ENCODE peak calls at places on chromosomes 11 and 22, in five cellular contexts. U is OCI-LY7; Z is psoas muscle; E is CD8-positive, alpha-beta memory T cell; F is GM23248. K is an unnamed sample. For H3K4me1, the result is how much of the 10 kb centered on the place peaks cover.

GRCh38 chr11:15988693-15989231 is 367.6 kb downstream of the SOX6 start:
- DNase-seq in E (no peak), Z (peak), F (no peak), U (no peak), K (peak)

GRCh38 chr11:72665911-72666472 is 8.2 kb downstream of the PDE2A start:
- DNase-seq in E (no peak), Z (no peak), U (no peak), F (no peak), K (no peak)

GRCh38 chr22:18146389-18146753 is 3.6 kb upstream of the USP18 start:
- DNase-seq in Z (no peak), U (no peak), E (no peak), F (no peak), K (no peak)

GRCh38 chr11:115724709-115725108 is 220.5 kb upstream of the CADM1 start:
- DNase-seq in U (no peak), E (no peak), F (peak), Z (no peak), K (no peak)

GRCh38 chr11:118902336-118903203 is 18.9 kb downstream of the CXCR5 start:
- DNase-seq in E (no peak), U (no peak), Z (no peak), F (no peak), K (no peak)

GRCh38 chr11:10780040-10780439 is 28.7 kb downstream of the EIF4G2 start:
- DNase-seq in U (no peak), Z (no peak), F (no peak), E (no peak), K (no peak)

GRCh38 chr22:42693763-42694683 is 26.6 kb downstream of the A4GALT start:
- DNase-seq in Z (peak), U (no peak), E (no peak), F (no peak), K (no peak)

GRCh38 chr11:64323373-64323772 is 5.5 kb downstream of the PRDX5 start:
- DNase-seq in E (no peak), U (no peak), F (no peak), Z (no peak), K (no peak)

GRCh38 chr22:20089977-20090729 is 10.1 kb downstream of the DGCR8 start:
- DNase-seq in E (no peak), Z (no peak), U (no peak), F (peak), K (no peak)

GRCh38 chr22:50576070-50576469 is 2.2 kb downstream of the CPT1B start:
- DNase-seq in F (peak), Z (no peak), E (no peak), U (no peak), K (peak)

GRCh38 chr11:2303627-2304155 is 1.9 kb downstream of the TSPAN32 start:
- DNase-seq in Z (peak), F (no peak), U (no peak), E (no peak), K (no peak)
- H3K27ac ChIP-seq in Z (no peak), F (no peak), U (no peak), E (peak), K (no peak)

DNA sequence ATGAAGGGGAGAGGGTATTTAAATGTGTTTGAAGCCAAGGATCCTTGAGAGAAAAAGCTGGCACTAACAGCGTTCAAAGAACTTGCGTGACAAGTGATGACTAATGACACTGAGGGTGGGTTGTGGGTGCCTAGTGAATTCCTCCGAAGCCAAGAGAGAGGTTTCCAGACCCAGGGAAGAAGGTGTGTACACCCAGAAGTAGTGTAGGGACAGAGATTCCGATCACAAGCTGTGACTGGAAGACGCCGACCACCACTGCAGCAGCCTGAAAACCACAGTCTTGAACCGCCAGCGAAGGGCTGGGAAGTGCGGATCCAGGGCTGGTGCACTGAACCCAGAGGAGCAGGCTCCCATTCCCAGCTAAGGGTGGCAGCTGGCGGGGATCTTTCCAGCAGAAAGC is 9.5 kb downstream of the PPARA start:
- DNase-seq in U (no peak), Z (no peak), E (no peak), F (no peak), K (no peak)
- H3K4me1 ChIP-seq in U (under half), Z (under half), E (under half), F (under half), K (under half)

GRCh38 chr11:117073539-117073938 is 24.7 kb downstream of the SIK3 start:
- DNase-seq in U (no peak), E (no peak), Z (no peak), F (peak), K (no peak)
- H3K27ac ChIP-seq in U (no peak), E (no peak), Z (peak), F (no peak), K (no peak)

GRCh38 chr11:17591293-17591692 is 44.2 kb downstream of the OTOG start:
- DNase-seq in U (no peak), Z (peak), F (no peak), E (no peak), K (no peak)

GRCh38 chr11:17585911-17586695 is 39.0 kb downstream of the OTOG start:
- DNase-seq in Z (no peak), E (no peak), U (no peak), F (no peak), K (no peak)

GRCh38 chr11:17590463-17590862 is 43.4 kb downstream of the OTOG start:
- DNase-seq in Z (no peak), U (no peak), E (no peak), F (no peak), K (no peak)

GRCh38 chr11:17588721-17589120 is 41.7 kb downstream of the OTOG start:
- DNase-seq in E (no peak), F (no peak), U (no peak), Z (no peak), K (no peak)

GRCh38 chr11:17588166-17588565 is 41.1 kb downstream of the OTOG start:
- DNase-seq in F (no peak), U (no peak), E (no peak), Z (no peak), K (no peak)
- H3K4me1 ChIP-seq in F (under half), U (under half), E (under half), Z (under half), K (under half)

GRCh38 chr22:41564563-41564962 is 3.8 kb downstream of the CSDC2 start:
- DNase-seq in U (no peak), E (no peak), Z (no peak), F (no peak), K (no peak)

GRCh38 chr22:41562461-41562860 is 1.7 kb downstream of the CSDC2 start:
- DNase-seq in U (no peak), Z (no peak), E (no peak), F (no peak), K (no peak)

GRCh38 chr22:41561335-41561734 is 525 bp downstream of the CSDC2 start:
- DNase-seq in Z (no peak), E (no peak), F (no peak), U (no peak), K (peak)

GRCh38 chr22:41561788-41562187 is 978 bp downstream of the CSDC2 start:
- DNase-seq in Z (no peak), U (no peak), E (no peak), F (no peak), K (no peak)

DNA sequence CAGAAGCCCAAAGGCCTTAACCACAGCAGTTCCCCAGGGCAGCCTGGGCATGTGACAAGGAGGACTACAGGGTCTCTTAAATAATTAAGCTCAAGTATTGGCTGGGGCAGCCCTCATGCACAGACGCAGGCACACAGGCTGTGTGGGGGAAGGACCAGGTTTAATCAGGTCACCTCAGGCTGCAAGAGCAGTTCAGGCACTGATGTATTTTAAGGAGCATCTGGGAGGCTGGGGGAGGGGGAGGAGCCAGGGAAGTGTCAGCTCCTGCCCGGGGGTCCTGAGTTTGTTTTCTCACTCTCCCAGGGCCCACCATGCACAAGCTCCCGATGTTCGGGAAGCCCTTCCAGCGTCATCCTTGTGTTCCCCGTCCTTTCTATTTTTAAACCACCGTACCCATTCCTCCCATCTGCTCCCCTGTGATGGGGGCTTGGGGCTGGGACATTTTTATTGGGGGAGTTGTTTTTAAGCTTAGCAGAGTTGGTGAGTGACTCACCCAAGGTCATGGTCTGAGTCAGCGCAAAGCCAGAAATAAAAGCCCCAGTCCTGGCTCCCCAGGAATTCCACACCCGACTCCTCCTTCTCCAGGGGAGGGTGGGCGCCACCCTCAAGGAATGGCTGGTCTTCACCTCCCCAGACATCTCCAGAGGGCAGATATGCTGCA is 2.4 kb downstream of the CSDC2 start:
- DNase-seq in Z (no peak), E (no peak), U (no peak), F (peak), K (no peak)
- H3K27ac ChIP-seq in Z (no peak), E (no peak), U (no peak), F (no peak), K (no peak)

DNA sequence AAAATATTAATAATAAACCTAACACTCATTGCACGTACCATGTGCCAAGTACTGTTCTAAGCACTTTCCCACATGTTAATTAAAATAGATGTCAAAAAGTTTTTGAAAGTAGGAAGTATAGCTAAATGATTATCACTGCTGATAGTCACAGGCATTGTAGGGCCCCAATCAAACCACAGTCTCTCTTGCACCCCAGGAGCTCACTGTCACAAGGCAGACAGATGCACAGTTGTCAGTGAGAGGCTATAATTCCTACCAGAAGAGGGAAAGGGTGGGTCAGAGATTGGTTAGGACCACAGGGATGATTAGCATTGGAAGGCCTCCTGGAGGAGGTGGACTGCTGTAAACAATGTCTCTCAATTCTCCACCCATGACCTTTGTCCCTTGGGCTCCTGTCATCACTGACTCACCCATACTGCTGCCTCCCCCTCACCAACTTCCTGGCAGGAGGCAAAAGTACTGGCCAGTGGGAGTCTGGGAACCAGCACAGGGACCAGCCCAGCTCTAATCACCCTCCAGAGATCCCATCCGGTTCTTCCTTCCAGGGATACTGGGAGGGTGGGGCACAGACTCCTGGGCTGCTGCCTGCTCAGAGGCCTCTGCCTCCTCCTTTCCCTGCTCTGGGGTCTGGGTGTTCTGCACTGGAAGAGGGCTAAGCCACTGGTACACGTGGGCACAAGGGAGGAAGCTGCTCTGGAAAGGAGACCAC is 1.1 kb upstream of the POLD4 start:
- DNase-seq in E (no peak), Z (peak), F (peak), U (no peak), K (peak)
- H3K4me1 ChIP-seq in E (half or more), Z (half or more), F (half or more), U (half or more), K (under half)

GRCh38 chr11:86938900-86939880 is 16.0 kb downstream of the FZD4 start:
- DNase-seq in U (peak), Z (no peak), E (no peak), F (peak), K (peak)
- H3K27ac ChIP-seq in U (no peak), Z (peak), E (peak), F (peak), K (no peak)

DNA sequence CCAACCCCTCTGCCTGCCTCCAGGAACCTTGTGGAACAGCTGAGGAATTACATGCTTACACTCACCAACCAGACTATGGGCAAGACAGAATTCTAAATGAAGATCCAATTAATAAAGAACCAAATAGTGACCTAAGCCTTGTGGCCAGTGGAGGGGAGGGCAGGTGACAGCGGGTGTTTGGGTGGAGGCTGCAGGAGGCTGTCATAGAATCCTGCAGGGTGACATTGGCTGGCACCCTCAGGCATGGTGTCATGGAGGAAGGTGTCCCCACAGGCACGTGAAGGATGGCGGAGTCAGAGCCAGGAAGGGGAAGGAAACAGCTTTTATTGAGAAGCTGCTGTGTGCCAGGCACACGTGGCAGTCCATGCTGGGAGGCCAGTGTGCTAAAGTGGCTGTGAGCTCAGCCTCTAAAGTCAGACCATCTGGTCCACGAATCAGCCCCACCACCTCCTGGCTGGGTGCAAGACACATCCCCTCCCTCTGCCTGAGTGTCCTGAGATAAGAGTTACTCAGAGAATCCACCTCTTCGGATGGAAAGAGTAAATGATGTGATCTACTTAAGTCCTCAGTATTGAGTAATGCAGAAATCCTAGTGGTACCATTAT is 8.7 kb downstream of the MYO18B start:
- DNase-seq in U (no peak), E (no peak), Z (peak), F (peak), K (no peak)
- H3K4me1 ChIP-seq in U (under half), E (under half), Z (half or more), F (under half), K (under half)

GRCh38 chr11:69888671-69889076 is 69.5 kb upstream of the FGF3 start:
- DNase-seq in U (peak), E (peak), F (peak), Z (peak), K (peak)

GRCh38 chr11:69884751-69885150 is 65.5 kb upstream of the FGF3 start:
- DNase-seq in U (no peak), E (no peak), Z (no peak), F (no peak), K (no peak)

GRCh38 chr11:69889400-69890372 is 70.5 kb upstream of the FGF3 start:
- DNase-seq in Z (peak), U (no peak), E (no peak), F (no peak), K (peak)

GRCh38 chr11:69887841-69888670 is 68.8 kb upstream of the FGF3 start:
- DNase-seq in U (no peak), Z (peak), F (no peak), E (no peak), K (no peak)

DNA sequence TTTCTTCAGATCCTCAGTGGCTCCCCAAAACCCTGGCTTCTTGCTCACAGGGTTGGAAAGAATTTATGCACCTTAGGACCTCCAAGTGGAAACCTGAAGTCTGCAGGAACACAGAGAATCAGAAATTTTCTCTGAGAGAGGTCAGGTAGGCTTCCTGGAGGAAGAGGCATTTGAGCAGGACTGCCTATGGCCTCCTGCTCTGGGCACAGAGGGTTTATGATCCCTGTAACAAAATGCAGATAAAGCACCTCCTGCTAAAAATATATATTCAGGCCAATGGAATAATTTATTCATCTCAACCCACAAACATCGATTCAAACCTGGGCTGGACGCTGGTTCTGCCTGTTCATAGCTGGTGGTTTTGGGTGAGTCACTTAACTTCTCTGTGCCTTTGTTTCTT is 68.1 kb upstream of the FGF3 start:
- DNase-seq in E (no peak), F (no peak), Z (peak), U (no peak), K (no peak)
- H3K27ac ChIP-seq in E (no peak), F (no peak), Z (no peak), U (no peak), K (no peak)

GRCh38 chr11:27025312-27025955 is 15.2 kb upstream of the BBOX1 start:
- DNase-seq in F (no peak), E (no peak), U (no peak), Z (no peak), K (no peak)

GRCh38 chr11:27028653-27029052 is 12.0 kb upstream of the BBOX1 start:
- DNase-seq in Z (no peak), E (no peak), U (no peak), F (peak), K (no peak)

GRCh38 chr11:27024865-27025264 is 15.8 kb upstream of the BBOX1 start:
- DNase-seq in U (no peak), F (no peak), E (no peak), Z (no peak), K (no peak)

GRCh38 chr11:27022659-27023251 is 17.9 kb upstream of the BBOX1 start:
- DNase-seq in Z (no peak), F (no peak), E (no peak), U (no peak), K (no peak)

DNA sequence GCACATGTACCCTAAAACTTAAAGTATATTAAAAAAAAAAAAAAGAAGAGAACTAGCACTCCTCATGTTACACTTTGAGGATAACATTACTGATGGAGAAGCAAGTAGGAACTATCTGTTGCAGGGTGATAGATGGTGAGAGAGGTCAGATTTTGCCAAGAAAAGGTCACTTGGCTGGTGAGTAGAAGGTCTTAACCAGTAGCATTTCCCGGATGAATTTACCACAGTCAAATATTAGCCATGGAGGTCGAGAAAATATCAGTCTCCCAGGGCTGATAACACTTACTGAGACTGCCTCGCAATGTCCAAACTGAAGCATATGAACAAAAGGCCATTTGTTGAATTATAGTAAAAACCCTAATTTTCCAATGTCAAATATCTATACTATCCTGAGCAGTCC is 14.7 kb upstream of the BBOX1 start:
- DNase-seq in E (no peak), Z (no peak), U (no peak), F (no peak), K (no peak)
- H3K4me1 ChIP-seq in E (under half), Z (under half), U (under half), F (under half), K (under half)

K was measured in neural progenitor cell.